ENCODE peak calls at places on chromosome 10, in six cellular contexts. B, H, T, U, S and N are unnamed samples.

GRCh38 chr10:69502589-69502988 is 51.3 kb downstream of the TSPAN15 start:
- DNase-seq in S (no peak), B (no peak), T (no peak), H (no peak), U (no peak), N (no peak)

GRCh38 chr10:102451105-102451969 is at the start of gene C10orf95:
- DNase-seq in S (peak; percentile 71), T (peak; percentile 47), H (peak; percentile 42), U (peak; percentile 22), B (no peak), N (peak; percentile 58)

GRCh38 chr10:104054430-104054829 is 31.2 kb downstream of the COL17A1 start:
- DNase-seq in B (no peak), S (no peak), H (peak; percentile 88), T (peak; percentile 84), U (peak; percentile 55), N (peak; percentile 79)

GRCh38 chr10:127886371-127887051 is 6.2 kb downstream of the CLRN3 start:
- DNase-seq in U (no peak), B (no peak), S (peak; percentile 63), T (no peak), H (no peak), N (no peak)

GRCh38 chr10:25745976-25746375 is 188.1 kb upstream of the MYO3A start:
- DNase-seq in S (no peak), U (no peak), T (no peak), B (no peak), H (no peak), N (peak; percentile 4)

GRCh38 chr10:33145451-33146188 is 187.6 kb upstream of the ITGB1 start:
- DNase-seq in U (no peak), S (no peak), B (no peak), H (no peak), T (no peak), N (peak; percentile 60)

GRCh38 chr10:23293145-23293724 is 51.4 kb downstream of the C10orf67 start:
- DNase-seq in T (peak; percentile 36), U (peak; percentile 23), S (no peak), H (peak; percentile 37), B (peak; percentile 63), N (peak; percentile 53)

GRCh38 chr10:112842832-112843360 is 107.2 kb upstream of the TCF7L2 start:
- DNase-seq in U (peak; percentile 1), H (peak; percentile 6), T (no peak), B (no peak), S (no peak), N (no peak)

GRCh38 chr10:60594476-60595051 is 183.7 kb upstream of the CDK1 start:
- DNase-seq in H (peak; percentile 57), T (peak; percentile 51), B (no peak), U (no peak), S (no peak), N (peak; percentile 57)

GRCh38 chr10:6530211-6530840 is 49.8 kb downstream of the PRKCQ start:
- DNase-seq in T (no peak), B (no peak), U (no peak), H (no peak), S (peak; percentile 53), N (no peak)

GRCh38 chr10:68032113-68032512 is 43.0 kb downstream of the HERC4 start:
- DNase-seq in U (no peak), H (no peak), B (no peak), S (no peak), T (no peak), N (no peak)

GRCh38 chr10:128324058-128324457 is 197.8 kb upstream of the MKI67 start:
- DNase-seq in S (peak; percentile 9), B (peak; percentile 64), U (no peak), T (no peak), H (no peak), N (no peak)

GRCh38 chr10:133058267-133059092 is 29.2 kb upstream of the ADGRA1 start:
- DNase-seq in S (no peak), T (no peak), B (no peak), H (peak; percentile 29), U (no peak), N (no peak)

GRCh38 chr10:34526758-34527730 is 288.1 kb downstream of the PARD3 start:
- DNase-seq in B (no peak), U (peak; percentile 92), S (no peak), T (peak; percentile 95), H (peak; percentile 94), N (peak; percentile 80)

GRCh38 chr10:49272251-49273081 is 26.5 kb upstream of the C10orf71 start:
- DNase-seq in B (no peak), S (no peak), H (peak; percentile 87), T (no peak), U (peak; percentile 43), N (no peak)

GRCh38 chr10:125213541-125214282 is 53.3 kb upstream of the CTBP2 start:
- DNase-seq in B (no peak), T (peak; percentile 4), H (no peak), S (no peak), U (no peak), N (no peak)

GRCh38 chr10:113322843-113323242 is 230.0 kb upstream of the HABP2 start:
- DNase-seq in S (peak; percentile 12), B (no peak), U (no peak), T (no peak), H (no peak), N (no peak)

GRCh38 chr10:18501198-18501597 is 150.2 kb downstream of the NSUN6 start:
- DNase-seq in S (no peak), U (peak; percentile 25), H (peak; percentile 69), T (peak; percentile 40), B (no peak), N (peak; percentile 23)

GRCh38 chr10:6580279-6581029 is 378 bp upstream of the PRKCQ start:
- DNase-seq in T (peak; percentile 47), U (peak; percentile 81), S (peak; percentile 79), H (peak; percentile 63), B (peak; percentile 91), N (peak; percentile 23)

GRCh38 chr10:47230482-47230881 is 69.5 kb upstream of the GDF10 start:
- DNase-seq in H (no peak), B (no peak), T (no peak), S (no peak), U (no peak), N (no peak)

GRCh38 chr10:47222461-47222860 is 77.5 kb upstream of the GDF10 start:
- DNase-seq in U (no peak), T (no peak), H (no peak), B (no peak), S (no peak), N (no peak)

GRCh38 chr10:47223236-47223635 is 76.8 kb upstream of the GDF10 start:
- DNase-seq in H (no peak), U (no peak), T (no peak), S (no peak), B (no peak), N (no peak)

GRCh38 chr10:47225186-47225927 is 74.6 kb upstream of the GDF10 start:
- DNase-seq in S (no peak), T (no peak), B (no peak), H (no peak), U (no peak), N (no peak)

DNA sequence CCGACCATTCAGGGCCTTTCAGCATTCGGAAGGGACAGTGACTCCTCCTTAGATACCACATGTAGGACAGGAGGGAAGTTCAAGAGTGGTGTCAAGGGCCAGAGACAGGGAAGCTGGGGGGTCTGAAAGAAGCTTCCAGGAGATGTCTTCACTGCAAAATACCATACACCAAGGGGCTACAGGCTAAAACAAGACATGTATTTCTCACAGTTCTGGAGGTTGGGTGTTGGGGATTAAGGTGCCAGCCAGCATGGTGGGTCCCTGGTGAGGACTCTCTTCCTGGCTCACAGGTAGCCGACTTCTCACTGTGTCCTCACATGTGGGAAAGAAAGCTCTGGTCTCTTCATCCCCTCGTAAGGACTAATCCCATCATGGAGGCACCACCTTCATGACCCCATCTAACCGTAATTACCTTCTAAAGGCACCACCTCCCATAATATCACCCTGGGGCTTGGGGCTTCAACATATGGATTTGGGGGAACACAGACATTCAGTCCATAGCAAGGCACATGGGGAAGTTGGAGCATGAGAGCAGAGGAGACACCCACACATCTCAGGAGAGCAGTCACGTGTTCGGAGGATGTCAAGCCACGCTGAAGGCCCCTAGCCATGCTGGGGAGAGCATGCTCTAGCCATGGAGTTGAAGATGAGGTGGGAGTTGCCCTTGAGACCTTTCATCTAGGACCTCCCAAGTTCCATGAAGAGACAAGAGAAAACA is 73.9 kb upstream of the GDF10 start:
- DNase-seq in H (no peak), U (no peak), S (no peak), T (no peak), B (no peak), N (no peak)
- H3K27me3 ChIP-seq in H (peaks cover 3% of the 10 kb centered on the region), U (peaks cover 29% of the 10 kb centered on the region), S (no peaks in the 10 kb centered on the region), T (peaks cover 18% of the 10 kb centered on the region), B (no peaks in the 10 kb centered on the region), N (peaks cover 9% of the 10 kb centered on the region)

DNA sequence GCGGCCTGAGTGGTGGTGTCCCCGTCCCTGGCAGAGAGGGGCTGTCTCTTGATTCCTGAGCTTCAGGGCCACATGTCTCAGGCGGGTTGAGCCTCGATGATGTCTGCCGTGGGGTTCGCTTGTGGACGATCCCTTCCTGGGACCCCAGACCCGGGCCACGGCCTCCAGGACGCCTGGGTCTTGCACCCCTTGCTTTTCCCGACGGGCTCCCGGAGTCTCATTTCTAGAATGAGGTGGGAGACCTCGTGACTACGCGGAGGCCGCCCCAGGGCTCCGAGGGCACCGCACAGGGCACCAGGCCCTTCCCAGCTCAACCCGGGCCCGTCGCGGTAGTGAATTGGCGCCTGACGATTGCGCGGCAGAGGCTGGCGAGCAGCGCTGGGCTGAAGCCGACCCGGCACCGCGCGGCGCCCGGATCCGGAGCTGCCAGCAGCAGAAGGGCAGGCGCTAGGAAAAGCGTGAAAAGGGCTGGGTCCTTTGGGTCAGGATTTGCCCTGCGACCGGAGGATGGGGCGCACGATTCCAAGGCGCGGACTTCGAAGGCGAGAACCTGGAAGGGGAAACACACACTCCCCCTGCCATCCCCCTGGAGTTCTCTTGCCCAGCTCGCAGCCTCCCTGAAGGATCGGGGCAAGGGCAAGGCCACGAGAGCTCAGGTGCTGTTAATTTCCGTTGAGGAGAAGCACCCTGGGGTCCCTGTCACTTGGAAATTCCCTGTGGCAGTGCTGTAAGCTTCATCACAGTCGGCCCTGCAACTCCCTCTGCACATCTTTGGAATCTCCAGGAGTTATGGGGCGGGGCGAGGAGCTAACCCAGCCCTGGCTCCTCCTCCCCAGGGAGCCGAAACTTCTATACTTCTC is 15.5 kb downstream of the TLX1 start:
- DNase-seq in B (no peak), H (peak; percentile 48), U (no peak), S (no peak), T (no peak), N (no peak)
- H3K27me3 ChIP-seq in B (peaks cover 100% of the 10 kb centered on the region), H (peaks cover 80% of the 10 kb centered on the region), U (peaks cover 80% of the 10 kb centered on the region), S (peaks cover 100% of the 10 kb centered on the region), T (peaks cover 100% of the 10 kb centered on the region), N (peaks cover 49% of the 10 kb centered on the region)

GRCh38 chr10:3127921-3128320 is 44.7 kb downstream of the PITRM1 start:
- DNase-seq in B (no peak), T (no peak), H (no peak), S (no peak), U (no peak), N (no peak)

GRCh38 chr10:3128379-3129130 is 44.0 kb downstream of the PITRM1 start:
- DNase-seq in T (no peak), B (no peak), H (no peak), U (no peak), S (no peak), N (no peak)

GRCh38 chr10:3131098-3131497 is 41.5 kb downstream of the PITRM1 start:
- DNase-seq in B (no peak), U (no peak), S (no peak), H (peak; percentile 30), T (peak; percentile 77), N (peak; percentile 94)

GRCh38 chr10:3132036-3133025 is 40.3 kb downstream of the PITRM1 start:
- DNase-seq in U (peak; percentile 21), T (no peak), S (no peak), B (no peak), H (peak; percentile 79), N (peak; percentile 53)

GRCh38 chr10:3129581-3130340 is 42.8 kb downstream of the PITRM1 start:
- DNase-seq in H (no peak), S (no peak), T (no peak), B (no peak), U (no peak), N (no peak)
- H3K27me3 ChIP-seq in H (no peaks in the 10 kb centered on the region), S (no peaks in the 10 kb centered on the region), T (no peaks in the 10 kb centered on the region), B (no peaks in the 10 kb centered on the region), U (no peaks in the 10 kb centered on the region), N (no peaks in the 10 kb centered on the region)

GRCh38 chr10:72044417-72045041 is 43.8 kb downstream of the SPOCK2 start:
- DNase-seq in T (peak; percentile 66), H (no peak), U (no peak), S (no peak), B (no peak), N (peak; percentile 15)
- H3K27me3 ChIP-seq in T (no peaks in the 10 kb centered on the region), H (no peaks in the 10 kb centered on the region), U (no peaks in the 10 kb centered on the region), S (no peaks in the 10 kb centered on the region), B (no peaks in the 10 kb centered on the region), N (no peaks in the 10 kb centered on the region)